ENCODE peak calls at places on chromosome 16, in five cellular contexts. One of them, this sample, is unnamed.

GRCh38 chr16:11356573-11357331 is 11.5 kb downstream of the RMI2 start:
- DNase-seq in NCI-H774: peak; percentile 7
- DNase-seq in GM03348: peak; percentile 76
- DNase-seq in mammary epithelial cell: no peak
- DNase-seq in GM13977: peak; percentile 44
- DNase-seq in this sample: peak; percentile 37

GRCh38 chr16:58426095-58426494 is 33.8 kb downstream of the GINS3 start:
- DNase-seq in NCI-H774: no peak
- DNase-seq in GM03348: no peak
- DNase-seq in mammary epithelial cell: no peak
- DNase-seq in GM13977: no peak
- DNase-seq in this sample: peak; percentile 37

GRCh38 chr16:67927131-67927941 is 4.3 kb downstream of the CTRL start:
- DNase-seq in NCI-H774: no peak
- DNase-seq in GM03348: no peak
- DNase-seq in mammary epithelial cell: no peak
- DNase-seq in GM13977: no peak
- DNase-seq in this sample: no peak

GRCh38 chr16:55476625-55477533 is 2.1 kb upstream of the MMP2 start:
- DNase-seq in NCI-H774: no peak
- DNase-seq in GM03348: no peak
- DNase-seq in mammary epithelial cell: no peak
- DNase-seq in GM13977: no peak
- DNase-seq in this sample: peak; percentile 78

GRCh38 chr16:88078111-88078775 is 127.0 kb downstream of the BANP start:
- DNase-seq in NCI-H774: no peak
- DNase-seq in GM03348: no peak
- DNase-seq in mammary epithelial cell: no peak
- DNase-seq in GM13977: no peak
- DNase-seq in this sample: no peak

GRCh38 chr16:1100084-1100800 is 4.2 kb upstream of the C1QTNF8 start:
- DNase-seq in NCI-H774: no peak
- DNase-seq in GM03348: no peak
- DNase-seq in mammary epithelial cell: no peak
- DNase-seq in GM13977: no peak
- DNase-seq in this sample: no peak

GRCh38 chr16:3243882-3244281 is 8.9 kb upstream of the ZNF200 start:
- DNase-seq in NCI-H774: no peak
- DNase-seq in GM03348: no peak
- DNase-seq in mammary epithelial cell: peak; percentile 50
- DNase-seq in GM13977: no peak
- DNase-seq in this sample: no peak

GRCh38 chr16:765488-765865 is 4.9 kb downstream of the MSLN start:
- DNase-seq in NCI-H774: no peak
- DNase-seq in GM03348: no peak
- DNase-seq in mammary epithelial cell: no peak
- DNase-seq in GM13977: no peak
- DNase-seq in this sample: no peak

GRCh38 chr16:4474192-4474961 is at the start of gene NMRAL1:
- DNase-seq in NCI-H774: peak; percentile 81
- DNase-seq in GM03348: peak; percentile 93
- DNase-seq in mammary epithelial cell: peak; percentile 90
- DNase-seq in GM13977: peak; percentile 95
- DNase-seq in this sample: peak; percentile 77

GRCh38 chr16:50857881-50858280 is 116.0 kb downstream of the CYLD start:
- DNase-seq in NCI-H774: no peak
- DNase-seq in GM03348: no peak
- DNase-seq in mammary epithelial cell: no peak
- DNase-seq in GM13977: no peak
- DNase-seq in this sample: no peak

GRCh38 chr16:54361813-54362212 is 75.2 kb upstream of the IRX3 start:
- DNase-seq in NCI-H774: no peak
- DNase-seq in GM03348: no peak
- DNase-seq in mammary epithelial cell: no peak
- DNase-seq in GM13977: no peak
- DNase-seq in this sample: peak; percentile 23

GRCh38 chr16:14559809-14560227 is 70.2 kb downstream of the PARN start:
- DNase-seq in NCI-H774: peak; percentile 67
- DNase-seq in GM03348: no peak
- DNase-seq in mammary epithelial cell: no peak
- DNase-seq in GM13977: no peak
- DNase-seq in this sample: peak; percentile 28

GRCh38 chr16:49580751-49581303 is 207.2 kb downstream of the C16orf78 start:
- DNase-seq in NCI-H774: no peak
- DNase-seq in GM03348: no peak
- DNase-seq in mammary epithelial cell: no peak
- DNase-seq in GM13977: no peak
- DNase-seq in this sample: no peak

GRCh38 chr16:30977502-30977901 is 7.5 kb upstream of the HSD3B7 start:
- DNase-seq in NCI-H774: no peak
- DNase-seq in GM03348: no peak
- DNase-seq in mammary epithelial cell: no peak
- DNase-seq in GM13977: no peak
- DNase-seq in this sample: peak; percentile 22

This sample was measured in LHCN-M2.